ENCODE peak calls at places on chromosome 5, in seven cellular contexts. J is NCI-H1436; R is heart left ventricle; W is stimulated activated CD8-positive, alpha-beta memory T cell treated with anti-CD3 and anti-CD28 coated beads, Interleukin-12 subunit alpha, Interleukin-12 subunit beta, amount 100 ng/mL, for 1 hour; F is glutamatergic neuron; B is erythroblast; M is prostate gland. Q is an unnamed sample.

GRCh38 chr5:59037041-59037440 is 454.2 kb downstream of the RAB3C start:
- DNase-seq in B (no peak), J (no peak), M (no peak), W (no peak), R (no peak), F (no peak), Q (no peak)

GRCh38 chr5:122089614-122090013 is 11.6 kb upstream of the LOX start:
- DNase-seq in F (no peak), W (no peak), R (no peak), B (peak; percentile 62), J (no peak), M (no peak), Q (no peak)

GRCh38 chr5:84303315-84303714 is 81.4 kb downstream of the EDIL3 start:
- DNase-seq in M (no peak), F (no peak), B (no peak), W (no peak), R (no peak), J (no peak), Q (no peak)

GRCh38 chr5:59843511-59844230 is 49.9 kb downstream of the PDE4D start:
- DNase-seq in J (no peak), R (no peak), W (no peak), F (no peak), B (no peak), M (no peak), Q (no peak)

GRCh38 chr5:148956632-148957385 is 106.1 kb downstream of the SH3TC2 start:
- DNase-seq in R (no peak), B (no peak), W (no peak), F (no peak), M (no peak), J (no peak), Q (no peak)

GRCh38 chr5:77301447-77301878 is 91.0 kb downstream of the PDE8B start:
- DNase-seq in M (no peak), J (no peak), R (no peak), B (no peak), F (no peak), W (no peak), Q (no peak)

GRCh38 chr5:166369326-166369725 is 1922.1 kb upstream of the WWC1 start:
- DNase-seq in J (no peak), B (no peak), F (no peak), R (no peak), W (no peak), M (no peak), Q (no peak)

GRCh38 chr5:138930371-138931097 is 55.4 kb upstream of the LRRTM2 start:
- DNase-seq in F (no peak), W (no peak), B (no peak), M (no peak), J (no peak), R (no peak), Q (no peak)

GRCh38 chr5:125575561-125576504 is 829.4 kb upstream of the ZNF608 start:
- DNase-seq in R (no peak), W (no peak), B (no peak), M (no peak), F (peak; percentile 69), J (peak; percentile 83), Q (no peak)

GRCh38 chr5:42837601-42838000 is 25.9 kb upstream of the SELENOP start:
- DNase-seq in W (no peak), F (no peak), M (no peak), B (no peak), R (no peak), J (no peak), Q (no peak)

GRCh38 chr5:35823347-35823875 is 33.3 kb upstream of the IL7R start:
- DNase-seq in W (no peak), M (no peak), R (no peak), F (no peak), J (no peak), B (no peak), Q (no peak)

GRCh38 chr5:123129811-123130210 is 40.8 kb downstream of the PRDM6 start:
- DNase-seq in M (no peak), B (no peak), F (no peak), W (no peak), J (no peak), R (no peak), Q (no peak)

GRCh38 chr5:150339165-150339564 is 18.3 kb upstream of the TCOF1 start:
- DNase-seq in M (no peak), B (no peak), F (no peak), R (no peak), J (no peak), W (no peak), Q (no peak)

GRCh38 chr5:36174119-36174518 is 22.2 kb downstream of the SKP2 start:
- DNase-seq in M (no peak), B (no peak), F (no peak), R (no peak), W (no peak), J (no peak), Q (no peak)

Q was measured in KG1.